ENCODE peak calls at places on chromosomes 6 and 20, in ten cellular contexts. N is effector memory CD4-positive, alpha-beta T cell; T is pancreas; V is HFF-Myc; A is HL-60; Z is fibroblast of mammary gland; P is GM23248; F is breast epithelium; I is naive thymus-derived CD4-positive, alpha-beta T cell; M is Caco-2. E is an unnamed sample.
A peak's percentile ranks its signal among the peaks of the same experiment; 100 is the strongest.

GRCh38 chr6:81751388-81752083 is 945 bp downstream of the TENT5A start:
- DNase-seq in F (peak; percentile 69), A (peak; percentile 59), P (peak; percentile 77), V (no peak), Z (no peak), I (peak; percentile 39), T (peak; percentile 86), N (peak; percentile 1), M (peak; percentile 48), E (no peak)

GRCh38 chr6:29527564-29527963 is 32.0 kb downstream of the UBD start:
- DNase-seq in T (no peak), P (no peak), A (no peak), I (no peak), F (no peak), N (no peak), M (no peak), V (no peak), Z (no peak), E (no peak)

GRCh38 chr6:35194390-35194789 is 19.4 kb upstream of the SCUBE3 start:
- DNase-seq in M (no peak), V (no peak), F (no peak), I (no peak), N (no peak), Z (no peak), T (no peak), P (no peak), A (no peak), E (no peak)

GRCh38 chr6:2546941-2547716 is 203.6 kb downstream of the MYLK4 start:
- DNase-seq in M (no peak), A (peak; percentile 81), T (no peak), F (no peak), I (no peak), P (no peak), Z (no peak), N (no peak), V (no peak), E (no peak)

GRCh38 chr6:167245586-167245985 is 45.5 kb upstream of the UNC93A start:
- DNase-seq in F (no peak), A (no peak), P (no peak), V (no peak), Z (no peak), T (no peak), I (no peak), N (no peak), M (no peak), E (no peak)

GRCh38 chr6:151325075-151326050 is 66.0 kb downstream of the ZBTB2 start:
- DNase-seq in A (no peak), T (peak; percentile 72), F (peak; percentile 53), M (no peak), V (no peak), Z (peak; percentile 86), I (no peak), N (peak; percentile 3), P (peak; percentile 87), E (no peak)

GRCh38 chr6:79630883-79631799 is at the start of gene SH3BGRL2:
- DNase-seq in M (peak; percentile 89), P (peak; percentile 69), F (peak; percentile 70), A (no peak), T (peak; percentile 91), V (no peak), N (no peak), Z (peak; percentile 52), I (peak; percentile 21), E (no peak)

GRCh38 chr20:19376451-19376971 is 164.1 kb downstream of the SLC24A3 start:
- DNase-seq in T (no peak), Z (no peak), A (no peak), I (no peak), M (no peak), V (no peak), F (no peak), P (no peak), N (no peak), E (no peak)

GRCh38 chr6:116462516-116462915 is 1.3 kb downstream of the CALHM6 start:
- DNase-seq in V (no peak), F (no peak), T (no peak), N (no peak), P (no peak), A (no peak), I (no peak), M (no peak), Z (no peak), E (no peak)

GRCh38 chr20:23151008-23151703 is 65.0 kb upstream of the CD93 start:
- DNase-seq in V (no peak), Z (no peak), F (no peak), A (no peak), N (no peak), M (no peak), I (no peak), P (no peak), T (no peak), E (no peak)

GRCh38 chr6:56593801-56594318 is 48.8 kb downstream of the DST start:
- DNase-seq in A (peak; percentile 27), N (no peak), M (no peak), I (no peak), P (peak; percentile 54), V (no peak), T (no peak), Z (peak; percentile 50), F (no peak), E (no peak)

GRCh38 chr6:14212020-14212419 is 94.4 kb downstream of the CD83 start:
- DNase-seq in A (no peak), N (no peak), F (no peak), Z (no peak), I (no peak), T (no peak), V (no peak), P (no peak), M (no peak), E (no peak)
- H3K4me3 ChIP-seq in A (no peak overlapping the region), N (peak overlapping the region; percentile 77), F (peak overlapping the region; percentile 88), Z (no peak overlapping the region), I (peak overlapping the region; percentile 73), T (peak overlapping the region; percentile 91), V (no peak overlapping the region), P (peak overlapping the region; percentile 70), M (peak overlapping the region; percentile 50), E (no peak overlapping the region)

GRCh38 chr6:41042656-41043055 is 389 bp downstream of the TSPO2 start:
- DNase-seq in M (no peak), I (no peak), V (no peak), A (no peak), P (no peak), Z (no peak), N (no peak), F (no peak), T (no peak), E (no peak)

GRCh38 chr6:41042167-41042566 is at the start of gene TSPO2:
- DNase-seq in N (no peak), F (no peak), I (no peak), P (no peak), T (no peak), M (no peak), Z (no peak), V (no peak), A (no peak), E (no peak)

GRCh38 chr6:41040911-41041536 is 1.2 kb upstream of the TSPO2 start:
- DNase-seq in N (no peak), I (no peak), F (no peak), Z (no peak), M (no peak), P (no peak), T (no peak), V (no peak), A (no peak), E (no peak)

GRCh38 chr6:41039060-41039998 is at the start of gene UNC5CL:
- DNase-seq in Z (peak; percentile 15), M (peak; percentile 84), I (peak; percentile 53), P (peak; percentile 54), T (no peak), F (no peak), A (no peak), V (no peak), N (peak; percentile 36), E (peak; percentile 32)

GRCh38 chr6:41040101-41040910 is 1.3 kb upstream of the UNC5CL start:
- DNase-seq in M (peak; percentile 94), I (no peak), T (no peak), F (no peak), N (no peak), Z (peak; percentile 24), A (no peak), V (no peak), P (peak; percentile 38), E (no peak)
- H3K4me3 ChIP-seq in M (peak overlapping the region; percentile 5), I (no peak overlapping the region), T (peak overlapping the region; percentile 69), F (no peak overlapping the region), N (no peak overlapping the region), Z (no peak overlapping the region), A (no peak overlapping the region), V (no peak overlapping the region), P (no peak overlapping the region), E (no peak overlapping the region)

DNA sequence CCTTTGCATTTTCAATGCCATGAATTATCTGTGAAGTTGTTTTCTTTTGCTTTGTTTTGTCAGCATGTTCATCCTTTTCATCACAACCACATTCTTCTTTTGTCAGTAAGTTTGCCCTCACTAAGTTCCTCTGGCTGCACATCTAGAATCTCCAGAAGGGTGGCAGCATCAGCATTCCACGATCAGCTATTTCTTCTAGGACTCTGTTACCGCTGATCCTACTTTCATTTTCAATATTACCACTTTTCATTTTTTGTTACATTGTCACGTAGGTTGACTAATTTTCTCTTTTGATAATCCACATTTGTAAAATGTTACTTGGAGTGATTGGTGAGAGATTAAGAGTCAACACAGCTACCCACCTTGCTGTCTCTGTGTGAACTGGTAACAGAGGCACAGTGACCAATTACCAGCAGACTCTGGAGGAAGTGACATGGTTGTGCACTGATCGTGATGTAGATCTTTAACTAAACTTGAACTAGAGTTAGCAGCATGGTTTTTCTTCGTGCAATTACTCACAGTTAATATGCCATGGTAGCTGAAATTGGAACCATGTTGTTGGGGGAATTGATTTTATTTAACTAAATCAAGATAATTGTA is 307.9 kb upstream of the SLC35B3 start:
- DNase-seq in V (no peak), M (no peak), P (no peak), I (peak; percentile 4), F (no peak), A (no peak), N (no peak), Z (no peak), T (no peak), E (peak; percentile 3)
- H3K4me3 ChIP-seq in V (no peak overlapping the region), M (no peak overlapping the region), P (no peak overlapping the region), I (peak overlapping the region; percentile 20), F (peak overlapping the region; percentile 54), A (peak overlapping the region; percentile 37), N (peak overlapping the region; percentile 23), Z (no peak overlapping the region), T (peak overlapping the region; percentile 22), E (peak overlapping the region; percentile 41)

DNA sequence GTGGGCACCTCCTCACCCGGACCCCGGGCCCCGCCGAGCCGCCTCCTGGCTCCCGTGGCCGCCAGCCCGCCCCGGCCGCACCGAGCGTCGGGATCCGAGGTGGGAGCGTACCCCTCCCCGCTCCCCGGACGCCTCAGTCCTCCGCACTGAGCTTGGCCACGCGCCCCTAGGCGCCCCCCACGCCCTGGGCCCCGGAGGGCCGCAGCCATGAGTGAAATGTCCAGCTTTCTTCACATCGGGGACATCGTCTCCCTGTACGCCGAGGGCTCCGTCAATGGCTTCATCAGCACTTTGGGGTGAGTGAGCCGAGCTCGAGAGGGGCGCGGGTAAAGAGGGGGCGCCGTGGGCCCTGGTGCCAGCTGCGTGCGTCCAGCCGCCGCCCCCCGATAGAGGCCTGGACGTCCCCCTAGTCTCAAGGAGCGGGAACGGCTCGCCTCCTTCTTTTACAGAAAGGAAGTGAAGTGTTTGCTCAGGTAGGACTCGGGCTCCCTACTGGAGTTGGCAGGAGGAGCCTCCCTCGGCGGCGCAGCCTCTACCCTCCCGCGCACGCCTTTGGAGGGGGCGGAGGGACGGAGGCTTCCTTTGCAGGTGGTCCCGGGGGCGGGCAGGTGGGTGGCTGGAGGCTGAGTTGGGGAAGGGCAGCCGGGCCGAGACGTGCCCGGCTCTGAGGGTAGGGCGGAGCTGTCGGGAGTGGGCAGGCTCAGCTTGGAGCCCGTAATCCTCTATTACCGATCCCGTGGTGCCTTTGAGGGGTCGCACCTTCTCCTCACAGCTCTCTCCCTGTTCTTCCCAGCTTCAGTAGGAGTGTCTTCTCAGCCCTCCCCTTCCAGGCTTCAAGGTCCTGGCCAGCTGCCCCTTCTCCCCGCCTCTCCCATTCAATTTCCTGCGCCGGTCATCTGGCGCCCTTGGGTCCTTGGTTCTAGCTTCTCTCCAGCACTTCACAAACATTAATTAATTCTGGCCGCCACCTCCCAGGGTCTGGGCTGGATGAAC is 570 bp downstream of the ITPR3 start:
- DNase-seq in M (no peak), F (no peak), A (no peak), N (peak; percentile 25), I (no peak), P (peak; percentile 56), V (no peak), Z (peak; percentile 45), T (peak; percentile 70), E (no peak)
- H3K4me3 ChIP-seq in M (peak overlapping the region; percentile 94), F (peak overlapping the region; percentile 73), A (peak overlapping the region; percentile 44), N (peak overlapping the region; percentile 95), I (peak overlapping the region; percentile 66), P (peak overlapping the region; percentile 83), V (peak overlapping the region; percentile 61), Z (peak overlapping the region; percentile 71), T (peak overlapping the region; percentile 72), E (peak overlapping the region; percentile 87)